ENCODE peak calls at places on chromosomes 7 and 10, in six cellular contexts. One of them, this sample, is unnamed.

GRCh38 chr7:138105216-138105615 is 29.0 kb downstream of the AKR1D1 start:
- DNase-seq in H9: peak; percentile 47
- DNase-seq in PC-9: no peak
- DNase-seq in GM23338: peak; percentile 34
- DNase-seq in hepatocyte: no peak
- DNase-seq in endothelial cell of umbilical vein: no peak
- DNase-seq in this sample: peak; percentile 15

GRCh38 chr7:17844514-17845196 is 95.6 kb downstream of the SNX13 start:
- DNase-seq in H9: no peak
- DNase-seq in PC-9: peak; percentile 43
- DNase-seq in GM23338: no peak
- DNase-seq in hepatocyte: no peak
- DNase-seq in endothelial cell of umbilical vein: no peak
- DNase-seq in this sample: no peak

GRCh38 chr10:4663162-4663992 is 162.6 kb upstream of the AKR1E2 start:
- DNase-seq in H9: no peak
- DNase-seq in PC-9: peak; percentile 94
- DNase-seq in GM23338: peak; percentile 11
- DNase-seq in hepatocyte: peak; percentile 92
- DNase-seq in endothelial cell of umbilical vein: peak; percentile 97
- DNase-seq in this sample: peak; percentile 50

GRCh38 chr10:22481106-22481505 is 135.8 kb downstream of the SPAG6 start:
- DNase-seq in H9: no peak
- DNase-seq in PC-9: no peak
- DNase-seq in GM23338: no peak
- DNase-seq in hepatocyte: no peak
- DNase-seq in endothelial cell of umbilical vein: no peak
- DNase-seq in this sample: no peak

GRCh38 chr10:68435803-68436202 is 28.7 kb upstream of the RUFY2 start:
- DNase-seq in H9: no peak
- DNase-seq in PC-9: no peak
- DNase-seq in GM23338: no peak
- DNase-seq in hepatocyte: no peak
- DNase-seq in endothelial cell of umbilical vein: no peak
- DNase-seq in this sample: no peak

GRCh38 chr10:48378675-48379074 is 72.2 kb downstream of the MAPK8 start:
- DNase-seq in H9: no peak
- DNase-seq in PC-9: no peak
- DNase-seq in GM23338: no peak
- DNase-seq in hepatocyte: no peak
- DNase-seq in endothelial cell of umbilical vein: no peak
- DNase-seq in this sample: no peak

GRCh38 chr10:44974628-44975431 is 3.8 kb downstream of the DEPP1 start:
- DNase-seq in H9: peak; percentile 76
- DNase-seq in PC-9: no peak
- DNase-seq in GM23338: peak; percentile 75
- DNase-seq in hepatocyte: peak; percentile 83
- DNase-seq in endothelial cell of umbilical vein: peak; percentile 90
- DNase-seq in this sample: peak; percentile 79

GRCh38 chr7:6422095-6422494 is 25.7 kb downstream of the DAGLB start:
- DNase-seq in H9: no peak
- DNase-seq in PC-9: no peak
- DNase-seq in GM23338: no peak
- DNase-seq in hepatocyte: no peak
- DNase-seq in endothelial cell of umbilical vein: no peak
- DNase-seq in this sample: no peak

GRCh38 chr10:132681858-132682755 is 103.8 kb downstream of the NKX6-2 start:
- DNase-seq in H9: peak; percentile 8
- DNase-seq in PC-9: no peak
- DNase-seq in GM23338: no peak
- DNase-seq in hepatocyte: no peak
- DNase-seq in endothelial cell of umbilical vein: no peak
- DNase-seq in this sample: no peak

GRCh38 chr7:141700291-141700847 is 1.6 kb downstream of the DENND11 start:
- DNase-seq in H9: no peak
- DNase-seq in PC-9: no peak
- DNase-seq in GM23338: no peak
- DNase-seq in hepatocyte: no peak
- DNase-seq in endothelial cell of umbilical vein: no peak
- DNase-seq in this sample: no peak

GRCh38 chr7:141702892-141703291 is 926 bp upstream of the DENND11 start:
- DNase-seq in H9: no peak
- DNase-seq in PC-9: no peak
- DNase-seq in GM23338: no peak
- DNase-seq in hepatocyte: no peak
- DNase-seq in endothelial cell of umbilical vein: no peak
- DNase-seq in this sample: no peak

GRCh38 chr7:141701489-141702046 is 398 bp downstream of the DENND11 start:
- DNase-seq in H9: peak; percentile 52
- DNase-seq in PC-9: no peak
- DNase-seq in GM23338: peak; percentile 78
- DNase-seq in hepatocyte: peak; percentile 58
- DNase-seq in endothelial cell of umbilical vein: peak; percentile 43
- DNase-seq in this sample: peak; percentile 78

GRCh38 chr7:141700848-141701371 is 1.1 kb downstream of the DENND11 start:
- DNase-seq in H9: no peak
- DNase-seq in PC-9: no peak
- DNase-seq in GM23338: peak; percentile 65
- DNase-seq in hepatocyte: no peak
- DNase-seq in endothelial cell of umbilical vein: no peak
- DNase-seq in this sample: no peak

DNA sequence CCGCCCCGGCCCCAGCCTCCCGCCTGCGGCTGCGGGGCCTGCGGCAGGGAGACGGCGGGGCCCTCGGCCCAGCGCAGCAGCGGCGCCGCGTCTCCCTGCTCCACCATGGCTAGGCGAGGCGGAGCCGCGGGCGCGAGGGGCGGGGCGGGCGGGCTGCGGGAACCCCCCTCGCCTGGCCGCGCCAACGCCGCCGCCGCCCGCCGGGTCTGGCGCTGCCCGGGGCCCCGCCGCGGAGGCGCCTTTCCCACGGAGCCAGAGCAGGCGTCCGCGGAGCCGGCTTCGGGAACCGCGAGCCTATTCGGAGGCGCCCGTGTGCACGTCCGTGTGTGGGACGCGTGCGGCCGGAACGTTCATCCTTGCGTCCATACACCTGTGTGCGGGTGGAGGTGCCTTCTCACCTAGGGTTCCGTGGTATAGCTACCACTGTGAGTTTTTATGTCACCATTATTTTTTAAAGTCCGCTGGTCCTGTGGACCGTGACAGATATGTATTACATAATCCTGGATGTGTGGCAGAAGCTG is at the start of gene DENND11:
- DNase-seq in H9: no peak
- DNase-seq in PC-9: peak; percentile 39
- DNase-seq in GM23338: peak; percentile 56
- DNase-seq in hepatocyte: peak; percentile 83
- DNase-seq in endothelial cell of umbilical vein: peak; percentile 47
- DNase-seq in this sample: peak; percentile 82
- H2AFZ ChIP-seq in H9: peak within 1 kb of the TSS; percentile 74
- H2AFZ ChIP-seq in PC-9: peak within 1 kb of the TSS; percentile 93
- H2AFZ ChIP-seq in GM23338: peak within 1 kb of the TSS; percentile 99
- H2AFZ ChIP-seq in hepatocyte: peak within 1 kb of the TSS; percentile 87
- H2AFZ ChIP-seq in endothelial cell of umbilical vein: peak within 1 kb of the TSS; percentile 98
- H2AFZ ChIP-seq in this sample: peak within 1 kb of the TSS; percentile 88

GRCh38 chr7:50662996-50663395 is 97.8 kb upstream of the DDC start:
- DNase-seq in H9: no peak
- DNase-seq in PC-9: no peak
- DNase-seq in GM23338: no peak
- DNase-seq in hepatocyte: no peak
- DNase-seq in endothelial cell of umbilical vein: no peak
- DNase-seq in this sample: no peak

GRCh38 chr7:50660040-50660829 is 95.0 kb upstream of the DDC start:
- DNase-seq in H9: no peak
- DNase-seq in PC-9: no peak
- DNase-seq in GM23338: no peak
- DNase-seq in hepatocyte: no peak
- DNase-seq in endothelial cell of umbilical vein: no peak
- DNase-seq in this sample: no peak

GRCh38 chr7:50660830-50661175 is 95.6 kb upstream of the DDC start:
- DNase-seq in H9: no peak
- DNase-seq in PC-9: no peak
- DNase-seq in GM23338: no peak
- DNase-seq in hepatocyte: no peak
- DNase-seq in endothelial cell of umbilical vein: no peak
- DNase-seq in this sample: no peak

GRCh38 chr7:50662059-50662689 is 97.0 kb upstream of the DDC start:
- DNase-seq in H9: no peak
- DNase-seq in PC-9: no peak
- DNase-seq in GM23338: no peak
- DNase-seq in hepatocyte: no peak
- DNase-seq in endothelial cell of umbilical vein: no peak
- DNase-seq in this sample: no peak

DNA sequence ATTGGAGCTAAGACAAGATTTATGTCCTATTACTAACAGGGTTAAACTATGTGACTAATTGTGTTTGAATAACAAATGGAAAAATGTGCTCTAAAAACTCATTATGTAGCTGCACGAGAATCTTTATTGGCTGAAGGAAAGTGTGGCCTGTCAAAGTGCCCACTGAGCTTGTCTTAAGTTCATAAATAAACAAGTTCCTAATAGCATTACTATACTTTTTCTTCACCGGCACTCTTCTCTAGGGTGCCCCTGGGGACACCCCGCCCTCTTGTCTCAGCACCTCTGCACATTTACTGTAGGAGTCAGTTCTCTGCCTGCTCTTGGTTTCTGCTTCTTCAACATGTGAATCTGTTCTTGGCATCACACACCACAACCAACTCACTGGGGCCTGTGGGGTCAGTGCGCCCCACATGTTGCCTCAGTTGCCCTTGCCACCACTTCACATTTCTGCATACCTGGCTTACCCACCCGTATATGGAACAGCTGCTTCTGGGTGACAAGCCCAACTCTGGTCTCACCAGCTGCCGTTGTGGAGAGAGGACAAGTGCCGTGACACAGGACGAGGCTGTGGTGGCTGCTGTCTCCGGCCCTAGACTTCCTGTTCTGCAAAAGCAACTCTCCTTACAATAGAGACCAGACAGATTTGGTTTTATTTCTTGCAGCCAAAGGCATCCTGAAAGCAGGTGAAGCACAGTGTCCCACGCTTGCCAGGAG is 96.3 kb upstream of the DDC start:
- DNase-seq in H9: no peak
- DNase-seq in PC-9: no peak
- DNase-seq in GM23338: no peak
- DNase-seq in hepatocyte: no peak
- DNase-seq in endothelial cell of umbilical vein: no peak
- DNase-seq in this sample: no peak
- H2AFZ ChIP-seq in H9: no peak overlapping the region
- H2AFZ ChIP-seq in PC-9: no peak overlapping the region
- H2AFZ ChIP-seq in GM23338: no peak overlapping the region
- H2AFZ ChIP-seq in hepatocyte: no peak overlapping the region
- H2AFZ ChIP-seq in endothelial cell of umbilical vein: no peak overlapping the region
- H2AFZ ChIP-seq in this sample: no peak overlapping the region

GRCh38 chr7:361680-362415 is 71.9 kb downstream of the FOXL3 start:
- DNase-seq in H9: no peak
- DNase-seq in PC-9: no peak
- DNase-seq in GM23338: no peak
- DNase-seq in hepatocyte: no peak
- DNase-seq in endothelial cell of umbilical vein: no peak
- DNase-seq in this sample: no peak

GRCh38 chr7:360454-361100 is 70.6 kb downstream of the FOXL3 start:
- DNase-seq in H9: no peak
- DNase-seq in PC-9: no peak
- DNase-seq in GM23338: no peak
- DNase-seq in hepatocyte: no peak
- DNase-seq in endothelial cell of umbilical vein: no peak
- DNase-seq in this sample: peak; percentile 42

GRCh38 chr7:364536-364935 is 74.6 kb downstream of the FOXL3 start:
- DNase-seq in H9: no peak
- DNase-seq in PC-9: no peak
- DNase-seq in GM23338: no peak
- DNase-seq in hepatocyte: no peak
- DNase-seq in endothelial cell of umbilical vein: no peak
- DNase-seq in this sample: no peak

GRCh38 chr7:363626-364025 is 73.7 kb downstream of the FOXL3 start:
- DNase-seq in H9: no peak
- DNase-seq in PC-9: no peak
- DNase-seq in GM23338: no peak
- DNase-seq in hepatocyte: no peak
- DNase-seq in endothelial cell of umbilical vein: no peak
- DNase-seq in this sample: no peak

GRCh38 chr7:362416-363096 is 72.6 kb downstream of the FOXL3 start:
- DNase-seq in H9: no peak
- DNase-seq in PC-9: no peak
- DNase-seq in GM23338: no peak
- DNase-seq in hepatocyte: no peak
- DNase-seq in endothelial cell of umbilical vein: peak; percentile 58
- DNase-seq in this sample: no peak
- H2AFZ ChIP-seq in H9: no peak overlapping the region
- H2AFZ ChIP-seq in PC-9: no peak overlapping the region
- H2AFZ ChIP-seq in GM23338: no peak overlapping the region
- H2AFZ ChIP-seq in hepatocyte: peak overlapping the region; percentile 26
- H2AFZ ChIP-seq in endothelial cell of umbilical vein: peak overlapping the region; percentile 64
- H2AFZ ChIP-seq in this sample: no peak overlapping the region

GRCh38 chr10:82361317-82361716 is 486.3 kb downstream of the NRG3 start:
- DNase-seq in H9: no peak
- DNase-seq in PC-9: no peak
- DNase-seq in GM23338: no peak
- DNase-seq in hepatocyte: no peak
- DNase-seq in endothelial cell of umbilical vein: no peak
- DNase-seq in this sample: no peak

GRCh38 chr10:82358486-82359097 is 483.6 kb downstream of the NRG3 start:
- DNase-seq in H9: no peak
- DNase-seq in PC-9: no peak
- DNase-seq in GM23338: no peak
- DNase-seq in hepatocyte: no peak
- DNase-seq in endothelial cell of umbilical vein: no peak
- DNase-seq in this sample: no peak
- H2AFZ ChIP-seq in H9: no peak overlapping the region
- H2AFZ ChIP-seq in PC-9: no peak overlapping the region
- H2AFZ ChIP-seq in GM23338: no peak overlapping the region
- H2AFZ ChIP-seq in hepatocyte: no peak overlapping the region
- H2AFZ ChIP-seq in endothelial cell of umbilical vein: no peak overlapping the region
- H2AFZ ChIP-seq in this sample: no peak overlapping the region

GRCh38 chr7:100568936-100569844 is 4.5 kb downstream of the SAP25 start:
- DNase-seq in H9: peak; percentile 95
- DNase-seq in PC-9: no peak
- DNase-seq in GM23338: peak; percentile 96
- DNase-seq in hepatocyte: peak; percentile 80
- DNase-seq in endothelial cell of umbilical vein: peak; percentile 50
- DNase-seq in this sample: peak; percentile 94
- H2AFZ ChIP-seq in H9: no peak overlapping the region
- H2AFZ ChIP-seq in PC-9: no peak overlapping the region
- H2AFZ ChIP-seq in GM23338: peak overlapping the region; percentile 80
- H2AFZ ChIP-seq in hepatocyte: peak overlapping the region; percentile 54
- H2AFZ ChIP-seq in endothelial cell of umbilical vein: peak overlapping the region; percentile 8
- H2AFZ ChIP-seq in this sample: peak overlapping the region; percentile 81

GRCh38 chr7:121397832-121398231 is 1.7 kb upstream of the FAM3C start:
- DNase-seq in H9: no peak
- DNase-seq in PC-9: no peak
- DNase-seq in GM23338: no peak
- DNase-seq in hepatocyte: peak; percentile 17
- DNase-seq in endothelial cell of umbilical vein: no peak
- DNase-seq in this sample: no peak
- H2AFZ ChIP-seq in H9: no peak overlapping the region
- H2AFZ ChIP-seq in PC-9: peak overlapping the region; percentile 4
- H2AFZ ChIP-seq in GM23338: no peak overlapping the region
- H2AFZ ChIP-seq in hepatocyte: no peak overlapping the region
- H2AFZ ChIP-seq in endothelial cell of umbilical vein: no peak overlapping the region
- H2AFZ ChIP-seq in this sample: no peak overlapping the region